ENCODE peak calls at places on chromosomes 12 and 14, in nine cellular contexts. L, U, M, P, E, X, J, G and B are unnamed samples.

GRCh38 chr14:105026033-105026785 is 5.3 kb upstream of the CDCA4 start:
- DNase-seq in P (no peak), U (no peak), L (no peak), E (no peak), G (no peak), J (no peak), X (peak), M (no peak), B (peak)

GRCh38 chr14:32457213-32457920 is 128.3 kb downstream of the AKAP6 start:
- DNase-seq in G (peak), M (peak), E (no peak), J (no peak), U (no peak), X (no peak), L (no peak), P (no peak), B (no peak)

GRCh38 chr14:70442750-70443149 is 9.2 kb upstream of the ADAM21 start:
- DNase-seq in P (no peak), L (no peak), E (no peak), G (peak), X (peak), M (peak), U (no peak), J (no peak), B (no peak)

GRCh38 chr14:47790477-47790876 is 115.1 kb upstream of the MDGA2 start:
- DNase-seq in U (no peak), E (no peak), J (no peak), P (no peak), L (no peak), G (no peak), X (no peak), M (no peak), B (no peak)

GRCh38 chr14:33978892-33979612 is 28.2 kb upstream of the EGLN3 start:
- DNase-seq in U (no peak), P (no peak), G (no peak), E (no peak), X (no peak), L (no peak), M (no peak), J (no peak), B (no peak)

GRCh38 chr12:460301-461230 is 827 bp downstream of the B4GALNT3 start:
- DNase-seq in U (peak), X (peak), J (no peak), P (peak), G (no peak), L (peak), M (no peak), E (no peak), B (peak)

GRCh38 chr12:32108829-32109228 is 2.2 kb downstream of the BICD1 start:
- DNase-seq in M (no peak), E (no peak), X (no peak), L (no peak), G (no peak), J (no peak), P (no peak), U (no peak), B (peak)

GRCh38 chr12:57864811-57865751 is 18.6 kb upstream of the CTDSP2 start:
- DNase-seq in M (peak), P (peak), L (peak), J (peak), G (peak), U (peak), E (no peak), X (peak), B (peak)

GRCh38 chr12:123150273-123150803 is 552 bp downstream of the PITPNM2 start:
- DNase-seq in P (peak), X (peak), E (no peak), L (peak), G (peak), J (no peak), M (no peak), U (peak), B (no peak)

GRCh38 chr12:113894717-113895116 is 71.4 kb downstream of the RBM19 start:
- DNase-seq in L (no peak), J (no peak), X (no peak), E (no peak), U (no peak), G (no peak), P (no peak), M (no peak), B (no peak)

GRCh38 chr12:64058541-64059321 is 163.4 kb downstream of the KICS2 start:
- DNase-seq in M (no peak), E (no peak), G (no peak), J (no peak), P (no peak), U (no peak), X (no peak), L (no peak), B (no peak)

GRCh38 chr14:23376477-23377200 is at the start of gene CMTM5:
- DNase-seq in M (no peak), X (peak), P (no peak), J (no peak), G (peak), L (peak), U (no peak), E (no peak), B (no peak)

GRCh38 chr12:96237465-96238077 is 43.4 kb downstream of the ELK3 start:
- DNase-seq in X (peak), G (peak), M (peak), J (peak), U (peak), E (no peak), P (peak), L (no peak), B (no peak)

GRCh38 chr14:47948981-47949380 is 273.6 kb upstream of the MDGA2 start:
- DNase-seq in P (no peak), U (no peak), E (no peak), L (no peak), X (no peak), G (no peak), J (no peak), M (no peak), B (no peak)

GRCh38 chr14:66380143-66380542 is 106.0 kb upstream of the CCDC196 start:
- DNase-seq in E (no peak), X (no peak), J (no peak), M (no peak), L (no peak), P (peak), G (peak), U (no peak), B (no peak)

GRCh38 chr14:53295372-53295771 is 142.2 kb upstream of the DDHD1 start:
- DNase-seq in P (no peak), X (no peak), J (no peak), M (no peak), L (no peak), U (no peak), G (no peak), E (no peak), B (no peak)

GRCh38 chr12:70763666-70764065 is 126.4 kb upstream of the PTPRB start:
- DNase-seq in G (no peak), X (no peak), L (no peak), E (no peak), M (no peak), P (no peak), U (no peak), J (no peak), B (no peak)

GRCh38 chr14:90604356-90604755 is 207.5 kb downstream of the CALM1 start:
- DNase-seq in J (no peak), E (no peak), U (no peak), L (no peak), M (no peak), G (peak), P (no peak), X (no peak), B (no peak)

GRCh38 chr14:24147761-24148428 is 597 bp downstream of the RNF31 start:
- DNase-seq in X (peak), G (no peak), U (no peak), E (no peak), L (no peak), P (no peak), M (no peak), J (no peak), B (no peak)

GRCh38 chr14:105162374-105162979 is 6.1 kb downstream of the JAG2 start:
- DNase-seq in X (no peak), M (no peak), E (peak), L (peak), U (no peak), P (no peak), J (no peak), G (no peak), B (no peak)

GRCh38 chr12:58657175-58657574 is 263.1 kb downstream of the LRIG3 start:
- DNase-seq in J (no peak), M (no peak), P (no peak), U (no peak), L (no peak), E (no peak), X (no peak), G (no peak), B (no peak)

GRCh38 chr14:99100871-99101270 is 171.1 kb downstream of the BCL11B start:
- DNase-seq in J (no peak), P (no peak), U (no peak), X (peak), M (no peak), L (no peak), E (no peak), G (no peak), B (no peak)

GRCh38 chr12:2337031-2338010 is 284.5 kb downstream of the CACNA1C start:
- DNase-seq in U (no peak), M (no peak), E (no peak), L (no peak), G (no peak), P (no peak), J (no peak), X (no peak), B (no peak)

GRCh38 chr14:99484106-99484505 is 2.9 kb downstream of the CCNK start:
- DNase-seq in L (no peak), M (no peak), G (no peak), P (no peak), J (no peak), X (no peak), E (no peak), U (no peak), B (no peak)

GRCh38 chr12:102542816-102543448 is 62.6 kb upstream of the IGF1 start:
- DNase-seq in M (peak), G (no peak), L (no peak), J (no peak), U (no peak), E (no peak), X (no peak), P (peak), B (no peak)

GRCh38 chr12:120687570-120688289 is 781 bp downstream of the MLEC start:
- DNase-seq in L (no peak), X (peak), P (no peak), U (no peak), G (no peak), J (no peak), M (no peak), E (no peak), B (peak)

GRCh38 chr12:71201136-71201679 is 43.4 kb upstream of the TSPAN8 start:
- DNase-seq in U (no peak), M (no peak), E (no peak), X (no peak), L (no peak), J (no peak), P (no peak), G (no peak), B (no peak)

GRCh38 chr12:108694812-108695278 is 36.5 kb downstream of the CORO1C start:
- DNase-seq in U (no peak), P (no peak), L (no peak), E (no peak), X (no peak), M (no peak), J (no peak), G (no peak), B (peak)

GRCh38 chr14:30876692-30877091 is 2.3 kb downstream of the COCH start:
- DNase-seq in E (no peak), P (no peak), X (peak), J (no peak), L (no peak), M (no peak), U (no peak), G (no peak), B (no peak)

GRCh38 chr12:28222081-28222700 is 31.9 kb downstream of the CCDC91 start:
- DNase-seq in L (no peak), E (no peak), X (no peak), U (no peak), M (no peak), G (no peak), J (no peak), P (no peak), B (peak)

GRCh38 chr12:47015381-47015780 is 64.0 kb upstream of the PCED1B start:
- DNase-seq in E (no peak), P (no peak), U (no peak), G (no peak), X (no peak), J (no peak), L (no peak), M (no peak), B (no peak)

GRCh38 chr12:105013892-105014291 is 27.8 kb downstream of the NOPCHAP1 start:
- DNase-seq in U (no peak), M (peak), E (no peak), G (no peak), L (no peak), P (no peak), X (peak), J (no peak), B (no peak)

GRCh38 chr14:72024504-72024903 is 92.3 kb downstream of the RGS6 start:
- DNase-seq in G (no peak), L (no peak), J (no peak), U (no peak), P (no peak), M (no peak), X (no peak), E (no peak), B (peak)

GRCh38 chr14:72023128-72024042 is 91.2 kb downstream of the RGS6 start:
- DNase-seq in E (no peak), X (no peak), P (no peak), U (no peak), L (no peak), G (no peak), M (no peak), J (no peak), B (peak)

DNA sequence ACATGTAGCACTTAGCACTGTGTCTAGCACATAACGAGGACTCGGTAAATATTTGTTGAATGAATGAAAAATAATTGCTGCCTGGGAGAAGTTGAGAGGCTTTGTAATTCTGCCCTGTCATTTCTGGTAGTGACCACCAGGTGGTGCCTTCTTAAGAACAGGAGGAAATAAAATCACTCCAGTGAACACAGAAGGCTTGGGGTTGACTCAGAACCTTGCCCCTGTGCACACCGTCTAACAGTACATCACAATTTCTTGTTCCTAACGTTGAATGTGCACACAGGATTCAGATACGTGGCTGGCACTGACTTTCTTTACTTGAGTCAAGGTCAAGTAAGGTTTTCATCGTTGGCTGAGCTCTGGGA is 91.8 kb downstream of the RGS6 start:
- DNase-seq in G (peak), X (peak), L (no peak), M (no peak), U (no peak), P (no peak), J (peak), E (peak), B (peak)
- TF ChIP-seq CTCF in G (peak), X (peak), L (peak), M (peak), U (peak), P (no peak), J (no peak), E (peak), B (peak)

DNA sequence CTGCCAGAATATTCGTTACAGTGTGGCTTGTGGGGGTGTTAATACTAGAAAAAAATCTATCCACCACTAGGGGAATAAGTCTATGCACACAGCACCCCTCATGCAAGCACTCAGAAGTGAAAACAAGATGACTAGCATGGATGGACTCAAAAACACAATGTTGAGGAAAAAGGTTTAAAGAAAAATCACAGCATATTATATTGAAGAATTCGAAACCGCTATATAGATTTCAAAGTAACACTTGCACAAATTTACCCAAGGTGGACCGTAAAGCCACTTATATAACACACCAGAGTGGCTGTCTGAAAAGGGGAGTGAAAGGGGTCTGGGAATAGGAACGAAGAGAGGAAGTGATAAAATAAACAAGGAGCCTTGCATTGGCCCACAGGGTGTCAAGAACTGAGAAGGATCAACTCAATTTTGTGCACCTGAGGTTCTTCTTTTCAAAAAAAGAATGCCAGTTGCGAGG is 540 bp downstream of the ABCD4 start:
- DNase-seq in L (no peak), E (peak), U (no peak), M (peak), P (no peak), X (peak), J (no peak), G (peak), B (peak)
- TF ChIP-seq CTCF in L (peak), E (peak), U (peak), M (peak), P (peak), X (peak), J (no peak), G (peak), B (peak)

GRCh38 chr12:119540476-119540875 is 53.1 kb upstream of the TMEM233 start:
- DNase-seq in E (no peak), G (no peak), M (no peak), U (no peak), X (no peak), L (no peak), P (no peak), J (no peak), B (no peak)

GRCh38 chr12:119546340-119546739 is 47.2 kb upstream of the TMEM233 start:
- DNase-seq in M (no peak), U (no peak), G (no peak), P (no peak), L (no peak), X (no peak), J (no peak), E (no peak), B (no peak)

GRCh38 chr12:119547016-119547415 is 46.6 kb upstream of the TMEM233 start:
- DNase-seq in X (no peak), G (no peak), U (no peak), P (no peak), J (no peak), M (no peak), E (no peak), L (no peak), B (no peak)

DNA sequence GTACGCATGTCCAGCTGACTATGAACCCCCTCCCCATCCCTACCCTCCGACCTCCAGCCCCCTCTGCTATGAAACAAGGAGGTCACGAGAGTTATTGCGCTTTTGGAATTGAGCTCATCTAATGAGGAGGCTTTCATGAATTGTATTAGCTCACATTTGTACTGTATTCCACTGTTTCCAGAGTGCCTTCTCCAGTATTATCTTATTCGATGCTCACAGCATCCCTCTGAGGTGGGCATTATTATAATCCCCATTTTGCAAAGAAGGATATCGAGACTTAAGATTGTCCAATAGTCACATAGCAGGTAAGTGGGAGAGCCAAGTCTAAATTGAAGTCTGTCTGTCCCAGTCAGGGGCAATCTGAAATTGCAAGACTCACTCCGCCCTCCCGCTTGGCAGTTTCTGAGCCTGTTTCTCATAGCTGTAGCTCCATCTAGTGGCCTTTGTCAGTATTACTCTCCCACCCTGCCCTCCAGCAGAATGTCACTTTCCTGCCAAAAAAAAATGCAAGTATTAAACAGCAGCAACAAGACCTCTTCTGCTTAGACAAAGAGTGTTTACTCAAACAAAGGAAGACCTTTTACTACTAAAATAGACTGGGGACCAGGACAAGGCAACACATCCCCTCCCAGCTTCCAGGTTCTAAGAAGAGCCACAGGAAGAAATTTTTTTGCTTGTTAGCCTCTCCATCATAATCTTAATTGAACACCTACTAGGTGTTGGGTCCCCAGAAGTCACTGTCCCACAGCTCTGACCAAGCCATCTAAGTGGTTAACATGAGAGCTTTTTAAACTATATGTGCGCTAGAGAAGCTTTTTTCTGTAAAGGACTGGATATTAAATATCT is 48.6 kb upstream of the TMEM233 start:
- DNase-seq in E (peak), P (peak), J (peak), X (peak), U (peak), M (peak), L (no peak), G (peak), B (peak)
- TF ChIP-seq CTCF in E (peak), P (peak), J (no peak), X (peak), U (peak), M (peak), L (peak), G (peak), B (peak)

DNA sequence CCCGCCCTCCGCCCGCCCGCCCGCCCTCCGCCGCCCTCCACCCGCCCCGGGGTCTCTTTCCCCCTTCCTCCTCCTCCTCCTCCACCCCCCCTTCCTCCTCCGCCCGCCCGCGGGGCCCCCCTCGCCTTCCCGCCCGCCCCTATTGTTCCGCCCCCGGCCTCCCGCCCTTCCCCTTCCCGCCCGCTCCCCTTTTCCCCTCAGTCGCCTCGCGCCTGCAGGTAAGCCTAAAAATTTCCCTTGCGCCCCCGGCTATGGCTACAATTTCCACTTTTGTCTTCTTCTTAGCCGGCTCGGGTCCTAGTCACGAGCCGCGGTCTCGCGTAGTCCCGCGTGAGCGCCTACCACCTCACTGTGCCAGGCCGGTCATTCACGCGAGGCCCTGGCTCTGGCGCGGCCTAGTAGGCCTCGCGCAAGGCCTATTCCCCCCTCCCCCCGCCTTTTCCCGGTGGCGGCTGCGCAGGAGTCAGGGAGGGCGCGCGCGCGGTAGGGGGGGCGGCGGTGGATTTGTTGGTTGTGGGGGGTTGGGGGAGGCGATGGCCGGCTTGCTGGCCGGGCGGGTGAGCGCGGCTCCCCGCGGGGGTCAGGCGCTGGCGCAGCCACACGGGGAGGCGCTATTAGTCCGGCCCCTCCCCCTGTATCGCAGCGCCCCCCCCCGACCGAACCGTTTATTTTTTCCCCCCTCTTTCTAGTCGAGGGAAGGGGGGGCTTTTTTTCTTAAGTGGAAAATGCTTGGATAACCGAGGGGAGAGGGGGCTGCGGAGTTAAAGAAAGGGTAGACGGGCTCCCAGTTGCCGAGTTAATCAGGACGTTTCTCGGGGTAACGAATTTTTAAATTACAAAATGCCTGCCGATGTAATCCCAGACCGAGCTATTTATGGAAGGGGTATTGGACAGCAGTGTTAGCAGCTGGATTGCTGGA is 516 bp downstream of the PCBP2 start:
- DNase-seq in M (peak), P (peak), U (peak), L (peak), J (peak), X (peak), E (peak), G (peak), B (peak)
- TF ChIP-seq CTCF in M (no peak), P (no peak), U (peak), L (peak), J (no peak), X (peak), E (peak), G (no peak), B (peak)

GRCh38 chr12:87952223-87952622 is 77.0 kb downstream of the C12orf50 start:
- DNase-seq in X (no peak), J (no peak), L (no peak), G (no peak), U (no peak), M (no peak), E (no peak), P (no peak), B (no peak)

GRCh38 chr12:87952850-87953249 is 76.4 kb downstream of the C12orf50 start:
- DNase-seq in U (no peak), J (no peak), E (no peak), X (no peak), G (no peak), L (no peak), P (no peak), M (no peak), B (no peak)

GRCh38 chr12:87953257-87953860 is 75.8 kb downstream of the C12orf50 start:
- DNase-seq in X (peak), G (peak), E (peak), P (no peak), U (no peak), L (no peak), J (no peak), M (peak), B (peak)
- TF ChIP-seq CTCF in X (peak), G (peak), E (peak), P (no peak), U (peak), L (no peak), J (no peak), M (peak), B (peak)